ENCODE peak calls at places on chromosomes 2 and 18, in six cellular contexts. C is iPS DF 19.7; W is sciatic nerve; D is naive thymus-derived CD4-positive, alpha-beta T cell; T is brain microvascular endothelial cell; L is GM12865. B is an unnamed sample.

GRCh38 chr2:58925676-58926081 is 684.6 kb upstream of the FANCL start:
- DNase-seq in D (no peak), L (no peak), T (no peak), W (no peak), C (no peak), B (no peak)

GRCh38 chr2:239719791-239720410 is 305.2 kb downstream of the NDUFA10 start:
- DNase-seq in C (no peak), D (no peak), W (peak), L (no peak), T (no peak), B (no peak)

GRCh38 chr2:177712462-177712861 is 319.9 kb downstream of the AGPS start:
- DNase-seq in W (no peak), T (no peak), L (no peak), D (no peak), C (no peak), B (no peak)

GRCh38 chr2:48471048-48471474 is 58.9 kb upstream of the STON1 start:
- DNase-seq in C (peak), W (no peak), D (no peak), T (peak), L (no peak), B (no peak)

GRCh38 chr18:52869349-52869923 is 529.4 kb downstream of the DCC start:
- DNase-seq in L (no peak), C (no peak), W (no peak), D (no peak), T (no peak), B (no peak)

GRCh38 chr2:105573910-105574655 is 170.6 kb upstream of the NCK2 start:
- DNase-seq in W (no peak), L (no peak), D (no peak), C (no peak), T (no peak), B (no peak)

GRCh38 chr2:217974389-217975005 is 28.3 kb downstream of the TNS1 start:
- DNase-seq in C (no peak), L (no peak), T (no peak), W (no peak), D (no peak), B (no peak)

GRCh38 chr18:59279722-59280121 is 6.5 kb upstream of the RAX start:
- DNase-seq in D (no peak), T (no peak), L (no peak), W (no peak), C (no peak), B (no peak)

GRCh38 chr2:10844083-10844482 is 31.5 kb upstream of the PDIA6 start:
- DNase-seq in D (no peak), T (peak), C (peak), W (no peak), L (no peak), B (peak)

GRCh38 chr18:46220116-46220515 is 115.9 kb downstream of the HAUS1 start:
- DNase-seq in D (no peak), L (no peak), T (peak), C (no peak), W (no peak), B (no peak)

GRCh38 chr2:137096693-137097092 is 331.3 kb downstream of the THSD7B start:
- DNase-seq in L (peak), W (no peak), T (no peak), D (no peak), C (no peak), B (peak)

GRCh38 chr2:181887056-181887455 is 4.5 kb upstream of the ITPRID2 start:
- DNase-seq in T (no peak), W (no peak), L (no peak), D (no peak), C (no peak), B (no peak)

GRCh38 chr2:217756375-217757107 is 246.3 kb downstream of the TNS1 start:
- DNase-seq in C (peak), L (peak), T (peak), D (peak), W (peak), B (peak)

GRCh38 chr2:164696634-164697033 is 75.4 kb upstream of the GRB14 start:
- DNase-seq in D (no peak), T (no peak), C (no peak), W (no peak), L (no peak), B (no peak)

GRCh38 chr18:3455938-3456685 is 6.1 kb downstream of the TGIF1 start:
- DNase-seq in W (no peak), D (no peak), C (no peak), L (no peak), T (no peak), B (no peak)

GRCh38 chr2:54558188-54558975 is 102.3 kb downstream of the SPTBN1 start:
- DNase-seq in L (peak), C (no peak), D (peak), W (peak), T (peak), B (peak)

GRCh38 chr18:79139206-79139605 is 70.0 kb downstream of the ATP9B start:
- DNase-seq in D (peak), T (no peak), W (no peak), L (no peak), C (no peak), B (no peak)

GRCh38 chr18:41875094-41875780 is 79.8 kb upstream of the PIK3C3 start:
- DNase-seq in D (no peak), C (no peak), T (peak), L (no peak), W (no peak), B (no peak)

GRCh38 chr2:55519908-55520885 is 679 bp downstream of the CFAP36 start:
- DNase-seq in L (peak), C (no peak), T (peak), D (no peak), W (peak), B (peak)

GRCh38 chr2:161166538-161167409 is 6.5 kb downstream of the TANK start:
- DNase-seq in T (no peak), C (no peak), L (peak), D (no peak), W (no peak), B (no peak)

GRCh38 chr2:100895402-100895801 is 75.5 kb downstream of the NPAS2 start:
- DNase-seq in D (no peak), L (no peak), T (no peak), C (no peak), W (no peak), B (no peak)

GRCh38 chr18:2897448-2898052 is 50.7 kb downstream of the EMILIN2 start:
- DNase-seq in D (no peak), T (no peak), L (no peak), C (no peak), W (no peak), B (no peak)

GRCh38 chr2:231189571-231190495 is 8.6 kb upstream of the ARMC9 start:
- DNase-seq in W (no peak), T (peak), L (no peak), D (no peak), C (no peak), B (peak)

GRCh38 chr2:8572712-8573233 is 109.1 kb upstream of the ID2 start:
- DNase-seq in T (no peak), C (no peak), L (no peak), D (no peak), W (peak), B (no peak)

GRCh38 chr2:8451273-8451672 is 230.6 kb upstream of the ID2 start:
- DNase-seq in L (no peak), C (no peak), D (no peak), W (no peak), T (no peak), B (no peak)

GRCh38 chr2:39546937-39547336 is 109.9 kb upstream of the MAP4K3 start:
- DNase-seq in C (no peak), D (no peak), W (no peak), L (no peak), T (no peak), B (no peak)

GRCh38 chr2:207189040-207189439 is 23.3 kb upstream of the KLF7 start:
- DNase-seq in L (no peak), W (no peak), D (no peak), C (no peak), T (no peak), B (no peak)

GRCh38 chr2:36366491-36367120 is 11.0 kb downstream of the CRIM1 start:
- DNase-seq in L (no peak), W (no peak), C (no peak), T (no peak), D (no peak), B (no peak)